ENCODE peak calls at places on chromosomes 3 and 15, in nine cellular contexts. One of them, this sample, is unnamed.

GRCh38 chr3:99286266-99286845 is 352.0 kb upstream of the COL8A1 start:
- DNase-seq in A172: peak; percentile 46
- DNase-seq in NT2/D1: no peak
- DNase-seq in Caki2: no peak
- DNase-seq in mammary epithelial cell: peak; percentile 20
- DNase-seq in frontal cortex: no peak
- DNase-seq in M059J: peak; percentile 82
- DNase-seq in HT-29: no peak
- DNase-seq in LoVo: no peak
- DNase-seq in this sample: no peak

GRCh38 chr3:170467007-170467406 is 48.3 kb downstream of the CLDN11 start:
- DNase-seq in A172: no peak
- DNase-seq in Caki2: no peak
- DNase-seq in M059J: no peak
- DNase-seq in frontal cortex: no peak
- DNase-seq in mammary epithelial cell: no peak
- DNase-seq in NT2/D1: no peak
- DNase-seq in LoVo: no peak
- DNase-seq in HT-29: no peak
- DNase-seq in this sample: no peak

GRCh38 chr15:42994546-42994945 is 74.0 kb upstream of the TTBK2 start:
- DNase-seq in LoVo: no peak
- DNase-seq in mammary epithelial cell: peak; percentile 23
- DNase-seq in HT-29: no peak
- DNase-seq in M059J: peak; percentile 26
- DNase-seq in Caki2: no peak
- DNase-seq in A172: no peak
- DNase-seq in frontal cortex: no peak
- DNase-seq in NT2/D1: no peak
- DNase-seq in this sample: no peak

GRCh38 chr15:89177633-89178306 is 43.6 kb downstream of the RLBP1 start:
- DNase-seq in frontal cortex: no peak
- DNase-seq in HT-29: peak; percentile 82
- DNase-seq in M059J: peak; percentile 65
- DNase-seq in mammary epithelial cell: peak; percentile 52
- DNase-seq in NT2/D1: peak; percentile 65
- DNase-seq in Caki2: peak; percentile 59
- DNase-seq in A172: peak; percentile 34
- DNase-seq in LoVo: peak; percentile 54
- DNase-seq in this sample: peak; percentile 8

GRCh38 chr3:77189258-77189657 is 149.4 kb downstream of the ROBO2 start:
- DNase-seq in NT2/D1: no peak
- DNase-seq in A172: no peak
- DNase-seq in frontal cortex: no peak
- DNase-seq in HT-29: no peak
- DNase-seq in M059J: no peak
- DNase-seq in mammary epithelial cell: no peak
- DNase-seq in Caki2: no peak
- DNase-seq in LoVo: no peak
- DNase-seq in this sample: no peak

GRCh38 chr3:120559228-120560061 is 36.7 kb upstream of the NDUFB4 start:
- DNase-seq in Caki2: peak; percentile 74
- DNase-seq in M059J: peak; percentile 97
- DNase-seq in LoVo: no peak
- DNase-seq in NT2/D1: no peak
- DNase-seq in mammary epithelial cell: peak; percentile 80
- DNase-seq in HT-29: peak; percentile 18
- DNase-seq in A172: peak; percentile 85
- DNase-seq in frontal cortex: no peak
- DNase-seq in this sample: no peak

GRCh38 chr3:72821170-72821781 is 27.0 kb downstream of the SHQ1 start:
- DNase-seq in M059J: peak; percentile 76
- DNase-seq in mammary epithelial cell: peak; percentile 11
- DNase-seq in NT2/D1: no peak
- DNase-seq in HT-29: peak; percentile 29
- DNase-seq in A172: peak; percentile 30
- DNase-seq in Caki2: peak; percentile 56
- DNase-seq in frontal cortex: no peak
- DNase-seq in LoVo: peak; percentile 65
- DNase-seq in this sample: no peak

GRCh38 chr3:126986001-126986400 is 3.1 kb downstream of the PLXNA1 start:
- DNase-seq in A172: no peak
- DNase-seq in LoVo: no peak
- DNase-seq in frontal cortex: no peak
- DNase-seq in Caki2: no peak
- DNase-seq in HT-29: no peak
- DNase-seq in NT2/D1: no peak
- DNase-seq in M059J: no peak
- DNase-seq in mammary epithelial cell: no peak
- DNase-seq in this sample: no peak

GRCh38 chr3:146124141-146124801 is 36.7 kb downstream of the PLOD2 start:
- DNase-seq in NT2/D1: no peak
- DNase-seq in frontal cortex: no peak
- DNase-seq in LoVo: no peak
- DNase-seq in HT-29: no peak
- DNase-seq in Caki2: no peak
- DNase-seq in M059J: no peak
- DNase-seq in mammary epithelial cell: no peak
- DNase-seq in A172: peak; percentile 5
- DNase-seq in this sample: no peak

GRCh38 chr3:38638354-38638753 is 11.1 kb downstream of the SCN5A start:
- DNase-seq in A172: no peak
- DNase-seq in Caki2: no peak
- DNase-seq in LoVo: no peak
- DNase-seq in M059J: no peak
- DNase-seq in frontal cortex: no peak
- DNase-seq in mammary epithelial cell: no peak
- DNase-seq in NT2/D1: no peak
- DNase-seq in HT-29: no peak
- DNase-seq in this sample: no peak

GRCh38 chr3:47534021-47534454 is 20.5 kb upstream of the ELP6 start:
- DNase-seq in A172: no peak
- DNase-seq in mammary epithelial cell: peak; percentile 16
- DNase-seq in frontal cortex: no peak
- DNase-seq in HT-29: no peak
- DNase-seq in LoVo: no peak
- DNase-seq in Caki2: no peak
- DNase-seq in M059J: no peak
- DNase-seq in NT2/D1: no peak
- DNase-seq in this sample: no peak

GRCh38 chr15:100769043-100769974 is 110.3 kb upstream of the ALDH1A3 start:
- DNase-seq in mammary epithelial cell: no peak
- DNase-seq in frontal cortex: peak; percentile 5
- DNase-seq in NT2/D1: no peak
- DNase-seq in A172: no peak
- DNase-seq in M059J: no peak
- DNase-seq in HT-29: no peak
- DNase-seq in LoVo: no peak
- DNase-seq in Caki2: no peak
- DNase-seq in this sample: no peak

GRCh38 chr3:157129782-157130137 is 30.2 kb downstream of the CCNL1 start:
- DNase-seq in HT-29: peak; percentile 87
- DNase-seq in A172: peak; percentile 66
- DNase-seq in LoVo: peak; percentile 63
- DNase-seq in mammary epithelial cell: peak; percentile 90
- DNase-seq in NT2/D1: no peak
- DNase-seq in frontal cortex: no peak
- DNase-seq in Caki2: peak; percentile 47
- DNase-seq in M059J: peak; percentile 87
- DNase-seq in this sample: no peak

GRCh38 chr15:65881766-65882434 is 12.6 kb downstream of the RAB11A start:
- DNase-seq in mammary epithelial cell: no peak
- DNase-seq in Caki2: no peak
- DNase-seq in HT-29: no peak
- DNase-seq in A172: no peak
- DNase-seq in LoVo: no peak
- DNase-seq in M059J: no peak
- DNase-seq in frontal cortex: no peak
- DNase-seq in NT2/D1: no peak
- DNase-seq in this sample: no peak

GRCh38 chr3:171753665-171754408 is 56.4 kb downstream of the PLD1 start:
- DNase-seq in HT-29: no peak
- DNase-seq in frontal cortex: no peak
- DNase-seq in LoVo: no peak
- DNase-seq in NT2/D1: no peak
- DNase-seq in M059J: peak; percentile 57
- DNase-seq in Caki2: no peak
- DNase-seq in A172: no peak
- DNase-seq in mammary epithelial cell: peak; percentile 95
- DNase-seq in this sample: peak; percentile 86

GRCh38 chr3:186974824-186975281 is 44.5 kb downstream of the ST6GAL1 start:
- DNase-seq in NT2/D1: no peak
- DNase-seq in M059J: no peak
- DNase-seq in Caki2: no peak
- DNase-seq in LoVo: no peak
- DNase-seq in mammary epithelial cell: no peak
- DNase-seq in frontal cortex: no peak
- DNase-seq in HT-29: no peak
- DNase-seq in A172: no peak
- DNase-seq in this sample: no peak

GRCh38 chr15:68612979-68613740 is 34.4 kb downstream of the CORO2B start:
- DNase-seq in NT2/D1: no peak
- DNase-seq in mammary epithelial cell: no peak
- DNase-seq in frontal cortex: no peak
- DNase-seq in M059J: no peak
- DNase-seq in LoVo: no peak
- DNase-seq in A172: no peak
- DNase-seq in HT-29: peak; percentile 30
- DNase-seq in Caki2: no peak
- DNase-seq in this sample: no peak

GRCh38 chr3:150746791-150747590 is 16.0 kb downstream of the SIAH2 start:
- DNase-seq in A172: no peak
- DNase-seq in frontal cortex: no peak
- DNase-seq in M059J: no peak
- DNase-seq in Caki2: no peak
- DNase-seq in HT-29: no peak
- DNase-seq in NT2/D1: no peak
- DNase-seq in mammary epithelial cell: no peak
- DNase-seq in LoVo: no peak
- DNase-seq in this sample: no peak